ENCODE peak calls at places on chromosomes 1 and 21, in five cellular contexts. R is astrocyte, N is NB4, M is PC-9, Q is mucosa of descending colon. C is an unnamed sample.

GRCh38 chr1:183244466-183244865 is 58.4 kb downstream of the LAMC2 start:
- DNase-seq in R (no peak), N (peak), M (no peak), Q (peak), C (no peak)

GRCh38 chr1:77168358-77168757 is 50.9 kb downstream of the PIGK start:
- DNase-seq in R (no peak), N (no peak), M (no peak), Q (no peak), C (no peak)

GRCh38 chr1:87956072-87956471 is 627.4 kb downstream of the LMO4 start:
- DNase-seq in R (peak), N (no peak), M (peak), Q (no peak), C (no peak)

GRCh38 chr1:53043271-53043670 is 18.7 kb upstream of the PODN start:
- DNase-seq in R (peak), N (no peak), M (no peak), Q (no peak), C (no peak)

GRCh38 chr1:100323428-100324106 is 28.7 kb upstream of the CDC14A start:
- DNase-seq in R (no peak), N (no peak), M (no peak), Q (no peak), C (peak)

GRCh38 chr1:41359211-41360073 is 1.8 kb upstream of the FOXO6 start:
- DNase-seq in R (peak), N (no peak), M (no peak), Q (no peak), C (peak)

GRCh38 chr1:185453496-185454192 is 136.6 kb upstream of the IVNS1ABP start:
- DNase-seq in R (peak), N (no peak), M (no peak), Q (no peak), C (no peak)

GRCh38 chr1:22124592-22125229 is 18.2 kb downstream of the WNT4 start:
- DNase-seq in R (no peak), N (no peak), M (no peak), Q (no peak), C (no peak)

GRCh38 chr21:41555053-41555452 is 47.1 kb upstream of the TMPRSS2 start:
- DNase-seq in R (no peak), N (no peak), M (no peak), Q (no peak), C (no peak)

DNA sequence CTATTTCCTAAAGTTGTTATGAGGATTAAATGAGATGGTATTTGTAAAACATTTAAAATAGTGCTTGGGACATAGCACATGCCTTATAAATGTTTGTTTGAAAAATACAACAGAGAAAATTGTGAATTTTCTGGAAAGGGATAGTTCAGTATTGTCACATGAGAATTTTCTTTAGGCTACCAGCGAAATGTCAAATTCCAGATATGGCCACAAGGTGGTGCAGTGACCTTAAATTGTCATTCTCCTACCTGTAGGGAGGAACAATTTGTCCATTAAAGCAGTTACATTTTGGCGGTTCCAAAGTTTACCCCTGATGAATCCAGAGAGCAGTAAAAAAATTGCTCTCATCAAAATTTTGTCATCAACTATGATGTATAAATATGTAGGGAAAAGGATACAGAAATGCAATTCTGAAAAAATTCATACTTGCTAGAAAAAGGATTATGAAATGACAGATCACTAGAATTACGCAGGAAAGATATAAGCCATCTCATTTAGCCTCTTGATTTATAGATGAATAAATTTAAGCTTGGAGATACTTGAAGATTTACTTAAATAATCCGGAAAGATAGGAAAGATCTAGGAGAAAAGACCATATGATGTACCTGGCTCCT is 50.2 kb upstream of the TSHB start:
- DNase-seq in R (peak), N (peak), M (peak), Q (no peak), C (peak)
- TF ChIP-seq CTCF in R (peak), N (peak), M (peak), Q (peak), C (peak)

GRCh38 chr1:106290805-106291537 is 765.5 kb upstream of the PRMT6 start:
- DNase-seq in R (no peak), N (no peak), M (no peak), Q (no peak), C (no peak)

GRCh38 chr1:106292130-106292529 is 764.3 kb upstream of the PRMT6 start:
- DNase-seq in R (no peak), N (no peak), M (no peak), Q (no peak), C (no peak)

GRCh38 chr1:106296431-106296830 is 760.0 kb upstream of the PRMT6 start:
- DNase-seq in R (no peak), N (no peak), M (no peak), Q (no peak), C (no peak)
- H3K4me3 ChIP-seq in R (no peak), N (no peak), M (no peak), Q (no peak), C (no peak)

GRCh38 chr1:16900771-16901170 is 5.0 kb downstream of the RNU1-2 start:
- DNase-seq in R (no peak), N (no peak), M (no peak), Q (no peak), C (no peak)
- TF ChIP-seq CTCF in R (no peak), N (no peak), M (no peak), Q (no peak), C (no peak)

GRCh38 chr1:8061673-8062386 is 35.7 kb upstream of the ERRFI1 start:
- DNase-seq in R (peak), N (no peak), M (peak), Q (no peak), C (no peak)
- H3K4me3 ChIP-seq in R (peak), N (no peak), M (peak), Q (no peak), C (no peak)

DNA sequence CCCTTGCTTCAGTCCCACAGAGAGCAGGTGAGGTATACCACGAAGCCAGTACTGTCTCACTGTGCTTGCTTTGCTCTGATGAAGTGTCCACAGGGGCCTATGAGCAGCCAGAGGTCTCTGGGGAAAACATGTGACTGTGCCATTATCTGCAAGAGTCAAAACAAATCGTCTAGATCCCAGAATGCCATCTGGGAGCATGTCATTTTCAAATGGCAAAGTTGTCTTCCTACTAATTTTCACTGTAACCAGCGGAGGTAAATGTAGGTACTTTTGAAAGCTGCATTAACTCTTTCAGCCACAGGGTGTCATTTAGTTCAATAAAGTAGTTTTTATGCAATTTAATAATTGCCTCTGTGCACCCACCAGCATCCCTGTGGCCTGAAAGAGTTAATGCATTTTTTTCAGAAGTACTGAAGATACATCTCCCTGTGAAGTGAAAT is 173.6 kb upstream of the SGIP1 start:
- DNase-seq in R (no peak), N (peak), M (no peak), Q (no peak), C (no peak)
- TF ChIP-seq CTCF in R (peak), N (peak), M (no peak), Q (no peak), C (no peak)

DNA sequence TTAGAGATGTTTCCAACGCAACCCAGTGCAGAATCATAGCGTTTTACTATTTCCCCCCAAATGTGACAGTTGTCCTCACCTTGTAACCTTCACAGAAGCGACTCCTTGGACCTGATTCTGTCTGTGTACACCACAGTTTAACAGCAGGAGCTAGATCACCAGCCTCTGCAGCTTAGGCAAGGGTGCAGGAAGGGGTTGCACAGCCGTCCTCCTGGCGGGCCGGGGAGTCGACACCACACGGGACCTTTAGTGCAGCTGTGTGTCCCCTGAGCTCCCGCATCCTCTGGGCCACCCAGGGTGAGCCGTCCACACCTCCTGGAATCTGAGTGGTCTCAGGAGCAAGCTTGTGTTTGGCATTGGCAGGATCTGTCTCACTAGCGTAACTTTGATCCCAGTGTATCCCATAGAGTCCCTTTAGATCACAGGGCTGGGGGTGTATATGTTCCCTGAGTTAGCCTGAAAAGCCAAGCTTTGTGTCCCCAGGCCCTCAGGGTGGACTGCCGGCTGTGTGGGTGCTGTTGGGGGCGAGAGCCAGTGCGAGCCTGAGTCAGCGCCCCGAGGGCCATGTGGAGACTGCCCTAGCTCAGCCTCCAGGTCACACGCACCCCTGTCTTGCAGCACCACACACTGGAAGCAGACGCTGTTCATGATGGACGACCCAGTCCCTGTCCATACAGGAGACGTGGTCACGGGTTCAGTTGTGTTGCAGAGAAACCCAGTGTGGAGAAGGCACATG is 27.5 kb downstream of the PRMT2 start:
- DNase-seq in R (no peak), N (no peak), M (no peak), Q (no peak), C (no peak)
- H3K4me3 ChIP-seq in R (no peak), N (no peak), M (no peak), Q (no peak), C (no peak)

GRCh38 chr1:225572422-225572821 is 80.5 kb downstream of the ENAH start:
- DNase-seq in R (peak), N (no peak), M (no peak), Q (no peak), C (no peak)
- TF ChIP-seq CTCF in R (peak), N (no peak), M (no peak), Q (no peak), C (no peak)

DNA sequence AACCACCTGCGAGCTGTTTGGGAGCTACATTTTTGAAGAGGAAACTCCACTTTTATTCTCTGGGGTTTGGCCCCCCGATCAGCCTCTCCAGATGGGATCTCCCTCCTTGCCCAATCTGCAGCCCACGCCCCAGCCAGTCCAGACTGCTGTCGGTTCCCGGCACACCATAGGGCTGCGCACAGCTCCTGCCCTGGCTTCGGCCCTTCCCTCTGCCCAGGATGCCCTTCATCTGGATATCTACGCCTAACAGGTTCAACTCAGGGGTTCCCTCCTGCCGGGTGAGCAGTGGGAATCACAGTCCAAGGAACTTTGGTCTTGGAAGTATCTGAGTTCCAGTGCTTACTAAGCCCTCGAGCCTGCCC is 135.3 kb downstream of the KAZN start:
- DNase-seq in R (no peak), N (no peak), M (no peak), Q (no peak), C (no peak)
- H3K4me3 ChIP-seq in R (no peak), N (no peak), M (no peak), Q (no peak), C (no peak)

GRCh38 chr1:226643701-226644540 is 95.2 kb downstream of the ITPKB start:
- DNase-seq in R (no peak), N (peak), M (no peak), Q (peak), C (peak)
- TF ChIP-seq CTCF in R (no peak), N (no peak), M (no peak), Q (no peak), C (no peak)

C was measured in pancreas.